ENCODE peak calls at places on chromosomes 3 and 15, in six cellular contexts. U is naive thymus-derived CD8-positive, alpha-beta T cell; P is ovary; W is stimulated activated CD4-positive, alpha-beta T cell treated with anti-CD3 and anti-CD28 coated beads, Interleukin-2, amount 100 ng/mL, for 48 hours; R is adipocyte; J is cardiac muscle cell. H is an unnamed sample.

GRCh38 chr3:71752911-71753715 is 542 bp upstream of the GPR27 start:
- DNase-seq in U (no peak), P (no peak), W (no peak), R (no peak), J (peak), H (no peak)

GRCh38 chr15:98648654-98649537 is 557 bp downstream of the IGF1R start:
- DNase-seq in U (peak), P (peak), W (no peak), R (peak), J (peak), H (peak)

GRCh38 chr3:149618151-149619123 is 39.4 kb downstream of the WWTR1 start:
- DNase-seq in U (no peak), P (no peak), W (no peak), R (no peak), J (peak), H (no peak)

GRCh38 chr15:88255496-88256171 is 905 bp downstream of the NTRK3 start:
- DNase-seq in U (no peak), P (no peak), W (no peak), R (peak), J (peak), H (peak)

GRCh38 chr3:147529551-147529950 is 120.4 kb downstream of the ZIC1 start:
- DNase-seq in U (no peak), P (no peak), W (no peak), R (no peak), J (no peak), H (no peak)

GRCh38 chr15:58467722-58468436 is 36.1 kb downstream of the LIPC start:
- DNase-seq in U (no peak), P (peak), W (no peak), R (no peak), J (no peak), H (no peak)

GRCh38 chr15:74858366-74858735 is 14.8 kb downstream of the SCAMP2 start:
- DNase-seq in U (no peak), P (no peak), W (no peak), R (no peak), J (no peak), H (no peak)

GRCh38 chr3:128434524-128434923 is 32.2 kb downstream of the DNAJB8 start:
- DNase-seq in U (no peak), P (no peak), W (no peak), R (no peak), J (no peak), H (no peak)

GRCh38 chr15:70245932-70246622 is 148.4 kb upstream of the TLE3 start:
- DNase-seq in U (no peak), P (no peak), W (no peak), R (peak), J (no peak), H (peak)

GRCh38 chr15:79086814-79087213 is 3.8 kb downstream of the RASGRF1 start:
- DNase-seq in U (no peak), P (no peak), W (no peak), R (no peak), J (no peak), H (no peak)

GRCh38 chr15:100129677-100130076 is 212.1 kb downstream of the ADAMTS17 start:
- DNase-seq in U (no peak), P (no peak), W (no peak), R (no peak), J (no peak), H (no peak)

GRCh38 chr3:13537926-13538325 is 11.0 kb upstream of the FBLN2 start:
- DNase-seq in U (no peak), P (no peak), W (no peak), R (peak), J (no peak), H (peak)

GRCh38 chr15:100928632-100929280 is 9.6 kb downstream of the LRRK1 start:
- DNase-seq in U (no peak), P (no peak), W (no peak), R (no peak), J (no peak), H (no peak)

GRCh38 chr3:63908081-63908736 is 4.0 kb downstream of the SCAANT1 start:
- DNase-seq in U (no peak), P (no peak), W (no peak), R (peak), J (peak), H (no peak)

GRCh38 chr15:72685925-72686794 is at the start of the genes BBS4 and HIGD2B:
- DNase-seq in U (peak), P (peak), W (peak), R (peak), J (peak), H (peak)

GRCh38 chr3:59064728-59065127 is 14.9 kb upstream of the CFAP20DC start:
- DNase-seq in U (no peak), P (no peak), W (no peak), R (no peak), J (no peak), H (no peak)

GRCh38 chr3:180804871-180805430 is 107.5 kb upstream of the FXR1 start:
- DNase-seq in U (no peak), P (peak), W (no peak), R (peak), J (peak), H (peak)

GRCh38 chr15:77507911-77508310 is 87.2 kb downstream of the HMG20A start:
- DNase-seq in U (no peak), P (no peak), W (no peak), R (no peak), J (no peak), H (peak)